ENCODE peak calls at places on chromosomes 1 and 21, in eight cellular contexts. M is dorsolateral prefrontal cortex; K is BE2C; R is activated CD8-positive, alpha-beta T cell treated with anti-CD3 and anti-CD28 coated beads for 36 hours; G is colonic mucosa; I is AG04450; D is choroid plexus epithelial cell; S is fibroblast of lung. V is an unnamed sample.

GRCh38 chr1:100769906-100770646 is 50.5 kb downstream of the VCAM1 start:
- DNase-seq in G (no peak), I (no peak), K (no peak), S (no peak), D (no peak), M (no peak), R (no peak), V (no peak)

GRCh38 chr1:51924455-51924854 is 45.9 kb upstream of the NRDC start:
- DNase-seq in R (peak), S (peak), M (no peak), K (no peak), I (no peak), G (no peak), D (peak), V (no peak)

GRCh38 chr1:234235373-234235772 is 137.9 kb upstream of the COA6 start:
- DNase-seq in R (no peak), M (no peak), I (no peak), S (no peak), D (no peak), K (no peak), G (no peak), V (no peak)

GRCh38 chr1:100989306-100990077 is 36.1 kb downstream of the DPH5 start:
- DNase-seq in D (peak), I (peak), G (no peak), S (peak), M (no peak), K (no peak), R (no peak), V (peak)

GRCh38 chr1:89198500-89199072 is at the start of gene GBP4:
- DNase-seq in R (peak), G (peak), M (no peak), I (no peak), D (peak), K (no peak), S (peak), V (peak)

GRCh38 chr1:194469282-194469681 is 1282.9 kb upstream of the B3GALT2 start:
- DNase-seq in K (peak), I (no peak), S (no peak), G (no peak), M (no peak), D (no peak), R (no peak), V (no peak)

GRCh38 chr1:201505505-201505893 is 1.4 kb downstream of the CSRP1 start:
- DNase-seq in D (peak), R (no peak), I (no peak), G (peak), S (peak), M (no peak), K (no peak), V (peak)

GRCh38 chr1:73980324-73981040 is 217.5 kb downstream of the LRRIQ3 start:
- DNase-seq in M (no peak), G (no peak), K (no peak), D (no peak), S (peak), I (no peak), R (no peak), V (no peak)

GRCh38 chr21:36499578-36500471 is 19.9 kb upstream of the CLDN14 start:
- DNase-seq in S (peak), I (no peak), D (peak), R (no peak), G (peak), K (no peak), M (no peak), V (peak)

GRCh38 chr1:18109756-18110597 is 2.4 kb downstream of the IGSF21 start:
- DNase-seq in M (peak), G (peak), D (no peak), S (peak), K (no peak), I (no peak), R (peak), V (no peak)

GRCh38 chr1:76901158-76901767 is 34.0 kb downstream of the ST6GALNAC5 start:
- DNase-seq in S (peak), I (peak), R (peak), K (peak), G (no peak), D (peak), M (no peak), V (peak)

GRCh38 chr1:97414682-97415312 is 506.0 kb downstream of the DPYD start:
- DNase-seq in I (no peak), S (no peak), M (no peak), K (no peak), R (no peak), D (no peak), G (no peak), V (no peak)

GRCh38 chr1:92804721-92805169 is 19.8 kb upstream of the EVI5 start:
- DNase-seq in M (peak), G (peak), S (peak), R (peak), I (peak), K (peak), D (peak), V (peak)

GRCh38 chr1:190373705-190374336 is 103.8 kb downstream of the BRINP3 start:
- DNase-seq in S (peak), K (no peak), M (no peak), I (no peak), R (no peak), G (no peak), D (peak), V (peak)

GRCh38 chr1:36953061-36953460 is 81.3 kb downstream of the GRIK3 start:
- DNase-seq in R (no peak), I (no peak), M (no peak), D (no peak), G (no peak), S (no peak), K (no peak), V (no peak)

GRCh38 chr1:12369258-12369657 is 139.4 kb downstream of the VPS13D start:
- DNase-seq in M (no peak), K (no peak), R (no peak), D (no peak), S (peak), I (no peak), G (no peak), V (no peak)

DNA sequence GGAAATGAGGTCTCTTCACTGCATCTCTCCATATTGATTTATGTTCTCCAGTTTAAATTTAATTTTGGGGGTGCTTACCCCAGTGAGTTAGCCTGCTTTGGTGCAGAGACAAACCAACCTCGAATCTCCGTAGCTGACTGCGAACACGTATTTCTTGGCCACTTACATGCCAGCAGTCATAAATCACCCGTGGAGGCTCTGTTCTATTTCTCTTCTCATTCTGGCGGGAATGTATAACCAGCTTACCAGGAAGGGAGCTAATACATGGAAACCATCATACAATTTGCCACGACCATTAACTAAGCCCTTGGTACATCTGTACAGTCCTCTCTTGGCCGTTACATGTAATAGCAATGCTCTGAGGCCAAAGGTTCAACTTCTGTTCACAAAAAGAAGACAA is 148.0 kb downstream of the PLA2G4A start:
- DNase-seq in D (no peak), S (no peak), G (no peak), R (no peak), I (no peak), K (no peak), M (no peak), V (no peak)
- TF ChIP-seq CTCF in D (no peak), S (no peak), G (no peak), R (no peak), I (no peak), K (no peak), M (no peak), V (no peak)

GRCh38 chr21:25639922-25640670 is 1.0 kb downstream of the JAM2 start:
- DNase-seq in I (no peak), D (no peak), K (peak), S (peak), M (peak), G (peak), R (peak), V (peak)

GRCh38 chr21:25638634-25639166 is 358 bp upstream of the JAM2 start:
- DNase-seq in I (no peak), M (no peak), R (no peak), K (no peak), G (no peak), D (peak), S (peak), V (peak)

GRCh38 chr21:25637846-25638245 is 1.2 kb upstream of the JAM2 start:
- DNase-seq in D (no peak), G (no peak), K (no peak), I (no peak), S (no peak), R (no peak), M (no peak), V (no peak)

GRCh38 chr21:25640671-25641292 is 1.7 kb downstream of the JAM2 start:
- DNase-seq in S (no peak), D (no peak), I (no peak), R (no peak), K (no peak), G (no peak), M (no peak), V (no peak)

GRCh38 chr21:25639167-25639921 is at the start of gene JAM2:
- DNase-seq in S (peak), D (peak), G (peak), M (peak), I (no peak), K (peak), R (peak), V (peak)
- TF ChIP-seq CTCF in S (peak), D (peak), G (no peak), M (no peak), I (peak), K (peak), R (peak), V (peak)

DNA sequence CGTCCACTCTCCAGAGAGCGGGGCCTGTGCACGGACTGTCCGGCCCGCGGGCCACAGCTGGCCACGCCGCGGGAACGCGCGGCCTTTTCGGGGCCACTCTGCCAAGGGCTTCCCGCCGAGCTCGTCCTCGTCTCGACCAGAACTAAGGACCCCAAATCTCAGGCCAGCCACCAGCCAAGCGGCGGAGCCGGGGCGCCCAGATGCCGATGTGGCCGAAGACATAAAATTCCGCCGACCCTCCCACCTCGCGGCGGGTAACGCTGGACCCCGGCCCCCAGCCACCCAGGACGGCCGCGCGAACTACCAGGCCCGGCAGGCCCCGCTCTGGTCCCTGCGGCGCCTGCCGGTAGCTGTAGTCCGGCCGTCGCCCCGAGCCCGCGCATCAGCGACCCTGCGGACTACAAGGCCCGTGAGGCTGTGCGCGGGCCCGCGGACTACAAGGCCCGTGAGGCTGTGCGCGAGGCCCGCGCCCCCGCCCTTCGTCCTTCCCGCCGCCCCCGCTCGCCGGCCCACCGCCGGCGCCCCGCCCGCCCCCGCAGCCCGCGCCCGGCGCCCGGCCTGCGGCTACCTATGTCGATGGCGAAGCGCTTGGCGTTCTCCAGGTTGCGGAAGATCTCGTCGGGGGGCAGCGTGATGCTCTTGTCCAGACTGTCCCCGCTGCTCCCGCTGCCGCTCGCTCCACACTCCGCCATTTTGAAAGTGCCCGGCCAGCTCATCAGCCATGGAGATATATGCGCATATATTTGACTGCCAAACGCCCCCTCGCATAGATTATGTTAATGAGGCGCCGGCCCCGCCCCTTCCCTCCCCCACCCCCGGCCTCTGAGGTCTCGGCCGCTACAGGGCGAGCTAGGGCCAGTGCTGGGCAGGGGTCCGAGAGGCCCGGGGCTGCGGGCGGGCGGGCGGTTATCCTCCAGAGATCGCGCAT is at the start of gene PANK4:
- DNase-seq in K (peak), S (peak), G (peak), D (peak), M (peak), I (peak), R (peak), V (peak)
- TF ChIP-seq CTCF in K (no peak), S (no peak), G (no peak), D (no peak), M (peak), I (no peak), R (no peak), V (no peak)

GRCh38 chr1:168966217-168966616 is 140.3 kb upstream of the ATP1B1 start:
- DNase-seq in S (no peak), G (no peak), D (no peak), R (no peak), I (no peak), M (no peak), K (no peak), V (no peak)
- TF ChIP-seq CTCF in S (no peak), G (no peak), D (no peak), R (no peak), I (no peak), M (no peak), K (no peak), V (no peak)

DNA sequence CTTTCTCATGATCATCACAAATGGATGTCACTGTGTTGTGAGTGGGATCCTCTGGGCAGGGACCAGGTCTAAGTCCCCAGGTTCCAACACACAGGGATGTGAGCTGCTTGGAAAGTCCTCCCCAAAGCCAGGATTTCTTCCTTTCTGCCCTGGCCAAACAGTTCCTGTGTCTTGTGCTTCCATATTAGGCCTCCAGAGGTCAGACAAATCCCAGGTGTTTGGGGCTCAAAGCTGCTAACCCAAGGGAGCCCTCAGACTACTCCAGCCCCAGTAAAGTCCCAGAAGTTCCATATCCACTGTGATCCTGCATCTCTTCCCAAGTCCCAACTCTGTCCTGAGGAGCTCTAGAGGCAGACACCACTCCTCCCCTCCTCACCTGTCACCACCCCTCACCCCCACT is 27.7 kb upstream of the MAGOH start:
- DNase-seq in G (no peak), S (no peak), R (no peak), D (peak), K (no peak), M (no peak), I (no peak), V (no peak)
- TF ChIP-seq CTCF in G (no peak), S (no peak), R (no peak), D (peak), K (peak), M (no peak), I (peak), V (peak)

DNA sequence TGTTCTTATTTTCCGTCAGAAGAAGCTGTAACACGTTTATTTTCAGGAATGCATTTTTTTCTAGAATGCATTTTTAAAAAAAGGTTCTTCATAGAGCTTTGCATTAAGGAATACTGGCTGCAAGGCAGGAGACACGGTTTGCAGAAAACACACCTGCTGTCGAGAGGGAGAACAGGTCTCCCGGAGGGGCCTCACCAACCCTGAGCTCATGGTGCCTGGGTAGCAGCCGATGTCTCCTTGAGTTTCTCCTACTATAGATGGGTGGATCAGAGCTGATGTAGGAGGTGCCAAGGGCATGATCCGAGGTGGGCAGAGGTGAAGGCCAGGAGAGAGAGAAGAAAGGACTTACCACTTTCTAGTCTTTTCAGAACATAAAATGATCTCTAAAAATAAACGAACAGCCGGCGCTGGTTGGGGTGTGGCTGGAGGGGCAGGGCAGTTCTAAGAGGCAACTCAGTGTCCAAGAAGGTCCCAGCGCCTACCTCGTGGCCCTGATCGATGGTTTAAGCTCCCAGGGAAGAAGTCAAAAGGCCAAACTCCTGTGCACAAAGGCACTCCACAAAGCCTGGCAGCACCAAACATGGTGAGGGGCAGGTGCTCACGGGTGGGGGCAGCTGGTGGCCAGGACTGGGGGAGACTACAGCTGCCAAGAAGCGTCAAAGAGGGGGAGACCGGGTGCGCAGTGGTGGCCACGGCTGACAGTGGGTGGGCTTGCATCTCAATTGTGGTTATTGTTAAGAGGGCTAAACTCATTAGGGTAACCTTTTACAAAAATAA is 12.2 kb downstream of the MORN1 start:
- DNase-seq in D (no peak), K (no peak), M (no peak), R (no peak), S (no peak), I (no peak), G (no peak), V (no peak)
- TF ChIP-seq CTCF in D (no peak), K (no peak), M (no peak), R (no peak), S (no peak), I (no peak), G (no peak), V (no peak)

GRCh38 chr1:177007437-177008161 is 156.9 kb downstream of the ASTN1 start:
- DNase-seq in R (no peak), S (no peak), D (no peak), K (no peak), M (no peak), G (no peak), I (no peak), V (no peak)

GRCh38 chr1:177011508-177011907 is 153.0 kb downstream of the ASTN1 start:
- DNase-seq in G (no peak), K (no peak), R (no peak), I (no peak), M (no peak), D (no peak), S (no peak), V (no peak)

GRCh38 chr1:177012342-177012741 is 152.2 kb downstream of the ASTN1 start:
- DNase-seq in I (no peak), G (no peak), D (no peak), K (no peak), S (no peak), M (no peak), R (no peak), V (no peak)

GRCh38 chr1:177008653-177009052 is 155.9 kb downstream of the ASTN1 start:
- DNase-seq in D (no peak), I (no peak), M (no peak), G (no peak), R (no peak), S (no peak), K (no peak), V (no peak)

GRCh38 chr1:177010246-177010825 is 154.2 kb downstream of the ASTN1 start:
- DNase-seq in K (no peak), S (no peak), M (no peak), G (no peak), R (no peak), I (no peak), D (no peak), V (no peak)
- TF ChIP-seq CTCF in K (no peak), S (no peak), M (no peak), G (no peak), R (no peak), I (no peak), D (no peak), V (no peak)

DNA sequence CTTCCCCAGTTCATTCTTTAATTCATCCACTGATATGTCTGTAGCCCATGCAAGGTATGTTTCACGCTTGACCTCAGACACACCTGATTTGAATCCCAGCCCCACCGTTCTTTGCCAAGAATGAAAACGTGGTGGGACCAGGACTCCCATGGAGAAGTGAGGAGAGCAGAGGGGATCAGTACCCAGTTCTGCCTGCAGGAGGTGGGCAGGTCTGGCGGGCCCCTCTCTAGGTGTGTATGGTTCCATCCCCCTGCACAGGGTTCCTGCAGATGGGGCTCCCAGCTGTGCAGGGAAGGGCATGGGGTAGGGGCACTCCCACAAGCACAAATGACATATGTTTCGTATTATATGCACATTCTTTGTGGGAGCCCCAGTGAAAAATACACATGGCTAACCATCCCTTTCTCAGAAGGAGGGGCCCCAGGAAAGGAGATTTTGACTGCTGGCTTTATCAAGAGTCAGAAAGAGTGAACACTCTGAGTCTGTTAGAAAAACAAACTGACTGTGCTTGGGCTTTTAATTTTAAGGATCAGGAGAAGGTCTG is 144.6 kb downstream of the PLPP3 start:
- DNase-seq in D (no peak), M (no peak), S (no peak), R (no peak), I (no peak), K (no peak), G (no peak), V (no peak)
- TF ChIP-seq CTCF in D (peak), M (no peak), S (no peak), R (no peak), I (peak), K (no peak), G (no peak), V (no peak)

GRCh38 chr1:161168906-161169305 is 2.7 kb downstream of the PPOX start:
- DNase-seq in I (no peak), K (no peak), G (no peak), M (no peak), D (no peak), R (no peak), S (no peak), V (no peak)

GRCh38 chr1:161172349-161172748 is 5.0 kb downstream of the B4GALT3 start:
- DNase-seq in I (no peak), R (no peak), G (no peak), K (no peak), D (no peak), M (no peak), S (no peak), V (no peak)

GRCh38 chr1:161172776-161173376 is 4.4 kb downstream of the B4GALT3 start:
- DNase-seq in D (peak), K (no peak), R (no peak), M (no peak), G (no peak), I (peak), S (peak), V (peak)

GRCh38 chr1:161171696-161172095 is 5.5 kb downstream of the PPOX start:
- DNase-seq in R (no peak), G (no peak), M (no peak), D (no peak), K (no peak), S (no peak), I (no peak), V (no peak)

GRCh38 chr1:161171191-161171590 is 5.0 kb downstream of the PPOX start:
- DNase-seq in S (no peak), I (no peak), G (no peak), M (no peak), R (no peak), D (no peak), K (no peak), V (no peak)
- TF ChIP-seq CTCF in S (peak), I (peak), G (no peak), M (no peak), R (no peak), D (peak), K (peak), V (peak)